ENCODE peak calls at places on chromosomes 13 and 19, in five cellular contexts. Q, W, E, C and P are unnamed samples.

GRCh38 chr13:45370922-45371406 is 30.0 kb upstream of the TPT1 start:
- DNase-seq in Q (peak), W (no peak), E (peak), C (peak), P (peak)

GRCh38 chr19:53908106-53908932 is 759 bp upstream of the CACNG7 start:
- DNase-seq in Q (peak), W (no peak), E (peak), C (peak), P (peak)

GRCh38 chr13:45101327-45102018 is 18.8 kb upstream of the GTF2F2 start:
- DNase-seq in Q (no peak), W (no peak), E (no peak), C (no peak), P (no peak)

GRCh38 chr13:34721631-34722144 is 220.4 kb upstream of the NBEA start:
- DNase-seq in Q (no peak), W (no peak), E (no peak), C (no peak), P (no peak)

GRCh38 chr19:970695-971094 is 13.4 kb upstream of the WDR18 start:
- DNase-seq in Q (no peak), W (no peak), E (no peak), C (no peak), P (no peak)

GRCh38 chr19:48635263-48635965 is 1.8 kb downstream of the DBP start:
- DNase-seq in Q (no peak), W (no peak), E (peak), C (no peak), P (peak)

GRCh38 chr13:40813662-40814454 is 24.4 kb downstream of the SLC25A15 start:
- DNase-seq in Q (peak), W (no peak), E (no peak), C (peak), P (peak)

GRCh38 chr19:18932216-18932841 is 8.7 kb downstream of the HOMER3 start:
- DNase-seq in Q (no peak), W (peak), E (peak), C (no peak), P (peak)

GRCh38 chr19:18675779-18676178 is 7.7 kb upstream of the CRTC1 start:
- DNase-seq in Q (no peak), W (no peak), E (no peak), C (no peak), P (peak)

GRCh38 chr13:75685239-75685697 is 49.1 kb downstream of the LMO7 start:
- DNase-seq in Q (peak), W (no peak), E (no peak), C (peak), P (peak)

GRCh38 chr13:106561551-106562170 is 6.3 kb downstream of the ARGLU1 start:
- DNase-seq in Q (peak), W (no peak), E (no peak), C (peak), P (peak)

GRCh38 chr19:2549701-2550191 is 73.8 kb downstream of the GADD45B start:
- DNase-seq in Q (peak), W (peak), E (peak), C (peak), P (peak)

GRCh38 chr13:112349681-112350080 is 26.5 kb upstream of the SPACA7 start:
- DNase-seq in Q (no peak), W (no peak), E (no peak), C (no peak), P (no peak)

GRCh38 chr19:869245-870177 is 10.0 kb downstream of the CFD start:
- DNase-seq in Q (peak), W (peak), E (no peak), C (peak), P (peak)

GRCh38 chr19:38321646-38322323 is 2.1 kb downstream of the KCNK6 start:
- DNase-seq in Q (no peak), W (no peak), E (no peak), C (peak), P (peak)

GRCh38 chr13:113837554-113838355 is 26.1 kb downstream of the GAS6 start:
- DNase-seq in Q (peak), W (peak), E (peak), C (peak), P (peak)

GRCh38 chr13:100203696-100204367 is 114.9 kb downstream of the PCCA start:
- DNase-seq in Q (peak), W (no peak), E (no peak), C (peak), P (peak)

GRCh38 chr19:35742121-35742724 is at the start of gene IGFLR1:
- DNase-seq in Q (no peak), W (peak), E (no peak), C (no peak), P (no peak)

GRCh38 chr19:35079826-35080225 is 35.8 kb upstream of the FXYD3 start:
- DNase-seq in Q (no peak), W (no peak), E (no peak), C (no peak), P (no peak)

GRCh38 chr13:50149143-50149703 is 134.0 kb downstream of the KCNRG start:
- DNase-seq in Q (no peak), W (no peak), E (no peak), C (no peak), P (no peak)

GRCh38 chr19:2733930-2734588 is 5.8 kb downstream of the SLC39A3 start:
- DNase-seq in Q (no peak), W (no peak), E (no peak), C (no peak), P (no peak)

GRCh38 chr19:32522967-32523366 is 58.0 kb upstream of the PDCD5 start:
- DNase-seq in Q (no peak), W (no peak), E (no peak), C (no peak), P (no peak)

GRCh38 chr19:38455031-38455430 is 21.5 kb downstream of the RYR1 start:
- DNase-seq in Q (peak), W (no peak), E (no peak), C (peak), P (peak)

GRCh38 chr13:51978836-51979556 is 32.3 kb downstream of the ATP7B start:
- DNase-seq in Q (no peak), W (no peak), E (no peak), C (no peak), P (no peak)

GRCh38 chr19:8221161-8221560 is 12.0 kb downstream of the CERS4 start:
- DNase-seq in Q (no peak), W (no peak), E (peak), C (no peak), P (no peak)

GRCh38 chr13:98447881-98448641 is 128.8 kb downstream of the STK24 start:
- DNase-seq in Q (no peak), W (no peak), E (peak), C (no peak), P (no peak)

GRCh38 chr19:52139291-52140076 is at the start of gene ZNF616:
- DNase-seq in Q (peak), W (peak), E (peak), C (peak), P (peak)

GRCh38 chr13:80654638-80655249 is 313.8 kb upstream of the SPRY2 start:
- DNase-seq in Q (no peak), W (no peak), E (no peak), C (no peak), P (no peak)

GRCh38 chr19:49056101-49056901 is 1.2 kb downstream of the CGB7 start:
- DNase-seq in Q (peak), W (no peak), E (peak), C (peak), P (peak)

GRCh38 chr13:114072421-114072820 is 60.0 kb downstream of the RASA3 start:
- DNase-seq in Q (no peak), W (no peak), E (no peak), C (no peak), P (no peak)

GRCh38 chr13:70893832-70894231 is 785.6 kb upstream of the KLHL1 start:
- DNase-seq in Q (peak), W (no peak), E (no peak), C (no peak), P (peak)

GRCh38 chr19:28840891-28841290 is 372.1 kb downstream of the UQCRFS1 start:
- DNase-seq in Q (no peak), W (no peak), E (no peak), C (no peak), P (no peak)

GRCh38 chr19:52527954-52528326 is 472 bp downstream of the ZNF808 start:
- DNase-seq in Q (no peak), W (no peak), E (peak), C (no peak), P (no peak)

GRCh38 chr19:36009220-36009619 is 607 bp upstream of the SYNE4 start:
- DNase-seq in Q (peak), W (no peak), E (peak), C (peak), P (peak)

GRCh38 chr13:78762825-78763224 is 103.9 kb upstream of the OBI1 start:
- DNase-seq in Q (no peak), W (no peak), E (no peak), C (no peak), P (no peak)

GRCh38 chr19:8609210-8610040 is 1.1 kb downstream of the ADAMTS10 start:
- DNase-seq in Q (peak), W (no peak), E (peak), C (peak), P (peak)

GRCh38 chr19:18710986-18711751 is 27.7 kb downstream of the CRTC1 start:
- DNase-seq in Q (no peak), W (no peak), E (no peak), C (peak), P (peak)

GRCh38 chr13:41025518-41025917 is 6.4 kb upstream of the ELF1 start:
- DNase-seq in Q (no peak), W (no peak), E (no peak), C (no peak), P (no peak)